ENCODE peak calls at places on chromosomes 13 and 19, in seven cellular contexts. F is stomach, Y is lung, L is pancreas, R is ascending aorta, G is adrenal gland, D is heart right ventricle. C is an unnamed sample.
A peak's percentile ranks its signal among the peaks of the same experiment; 100 is the strongest.

GRCh38 chr13:27915301-27916207 is 4.2 kb upstream of the PDX1 start:
- DNase-seq in Y (peak; percentile 16), R (no peak), F (no peak), D (no peak), G (no peak), L (no peak), C (no peak)

GRCh38 chr13:51761638-51762350 is 42.2 kb downstream of the DHRS12 start:
- DNase-seq in D (no peak), G (no peak), R (no peak), F (no peak), L (no peak), Y (no peak), C (no peak)

GRCh38 chr19:55027472-55028337 is 10.4 kb downstream of the GP6 start:
- DNase-seq in F (no peak), L (no peak), R (no peak), D (no peak), Y (no peak), G (no peak), C (no peak)

GRCh38 chr13:111941845-111942447 is 125.0 kb upstream of the SOX1 start:
- DNase-seq in D (no peak), F (no peak), G (no peak), Y (no peak), R (no peak), L (no peak), C (no peak)

GRCh38 chr19:46791944-46792343 is 3.5 kb upstream of the SLC1A5 start:
- DNase-seq in F (no peak), L (no peak), G (no peak), D (no peak), Y (no peak), R (no peak), C (peak; percentile 48)

GRCh38 chr13:102912599-102912998 is 66.8 kb downstream of the ERCC5 start:
- DNase-seq in D (no peak), L (no peak), F (no peak), Y (no peak), R (no peak), G (no peak), C (no peak)

GRCh38 chr13:112638157-112638750 is 50.3 kb upstream of the TUBGCP3 start:
- DNase-seq in F (no peak), D (no peak), R (no peak), Y (no peak), L (no peak), G (no peak), C (no peak)

GRCh38 chr19:58553799-58554493 is 959 bp downstream of the CHMP2A start:
- DNase-seq in R (peak; percentile 62), F (no peak), L (peak; percentile 52), D (no peak), Y (no peak), G (no peak), C (peak; percentile 49)

GRCh38 chr19:15194938-15195337 is 5.9 kb downstream of the NOTCH3 start:
- DNase-seq in G (peak; percentile 14), F (no peak), D (peak; percentile 29), L (no peak), R (peak; percentile 86), Y (no peak), C (no peak)

GRCh38 chr13:46297338-46297737 is 85.6 kb downstream of the LRRC63 start:
- DNase-seq in F (no peak), D (no peak), R (no peak), Y (no peak), L (no peak), G (no peak), C (no peak)

GRCh38 chr19:50686310-50687032 is 33.1 kb downstream of the SHANK1 start:
- DNase-seq in D (no peak), Y (no peak), F (no peak), L (no peak), R (no peak), G (no peak), C (no peak)

GRCh38 chr19:21850636-21851255 is 14.8 kb upstream of the ZNF43 start:
- DNase-seq in Y (no peak), F (no peak), D (no peak), R (no peak), G (no peak), L (no peak), C (no peak)

GRCh38 chr13:110616103-110617101 is 1.1 kb downstream of the NAXD start:
- DNase-seq in R (peak; percentile 72), F (peak; percentile 55), L (peak; percentile 67), G (peak; percentile 72), Y (peak; percentile 37), D (no peak), C (peak; percentile 41)

GRCh38 chr13:50713849-50714248 is 129.6 kb downstream of the DLEU7 start:
- DNase-seq in R (no peak), D (no peak), Y (no peak), F (no peak), L (no peak), G (peak; percentile 18), C (no peak)

GRCh38 chr13:57311009-57311586 is 144.1 kb downstream of the PRR20E start:
- DNase-seq in G (no peak), Y (no peak), R (no peak), L (no peak), F (no peak), D (no peak), C (no peak)

GRCh38 chr19:41795031-41795461 is 1.3 kb upstream of the CEACAM3 start:
- DNase-seq in L (peak; percentile 56), G (peak; percentile 57), Y (peak; percentile 70), F (peak; percentile 65), D (peak; percentile 18), R (no peak), C (peak; percentile 77)

GRCh38 chr13:51644649-51645048 is 60.4 kb downstream of the WDFY2 start:
- DNase-seq in F (no peak), D (no peak), G (peak; percentile 62), R (no peak), L (peak; percentile 39), Y (no peak), C (no peak)

GRCh38 chr13:98389319-98389718 is 187.6 kb downstream of the STK24 start:
- DNase-seq in F (no peak), L (no peak), Y (no peak), G (peak; percentile 15), R (no peak), D (peak; percentile 38), C (no peak)

GRCh38 chr13:52128714-52129700 is at the start of gene NEK5:
- DNase-seq in R (peak; percentile 78), G (peak; percentile 64), Y (peak; percentile 63), F (peak; percentile 72), L (peak; percentile 75), D (peak; percentile 49), C (peak; percentile 45)

GRCh38 chr13:99972190-99972731 is 694 bp upstream of the ZIC5 start:
- DNase-seq in G (no peak), R (no peak), Y (no peak), L (no peak), D (no peak), F (no peak), C (peak; percentile 5)

GRCh38 chr13:66700336-66700735 is 529.8 kb downstream of the PCDH9 start:
- DNase-seq in Y (no peak), G (no peak), L (no peak), F (no peak), R (no peak), D (no peak), C (no peak)
- H3K4me3 ChIP-seq in Y (no peak overlapping the region), G (no peak overlapping the region), L (no peak overlapping the region), F (no peak overlapping the region), R (no peak overlapping the region), D (no peak overlapping the region), C (no peak overlapping the region)

GRCh38 chr13:114095486-114095885 is 36.9 kb downstream of the RASA3 start:
- DNase-seq in L (no peak), R (no peak), Y (no peak), G (no peak), F (no peak), D (no peak), C (no peak)
- H3K4me1 ChIP-seq in L (no peaks in the 10 kb centered on the region), R (peaks cover 10% of the 10 kb centered on the region), Y (no peaks in the 10 kb centered on the region), G (no peaks in the 10 kb centered on the region), F (peaks cover 18% of the 10 kb centered on the region), D (peaks cover 19% of the 10 kb centered on the region), C (no peaks in the 10 kb centered on the region)

GRCh38 chr19:13764821-13765394 is 586 bp downstream of the MRI1 start:
- DNase-seq in G (peak; percentile 52), D (no peak), F (peak; percentile 43), R (no peak), L (peak; percentile 46), Y (no peak), C (peak; percentile 50)

GRCh38 chr19:13764101-13764807 is at the start of gene MRI1:
- DNase-seq in R (peak; percentile 88), F (peak; percentile 82), G (peak; percentile 81), Y (peak; percentile 82), L (peak; percentile 82), D (peak; percentile 83), C (peak; percentile 69)

GRCh38 chr19:13766095-13766481 is 1.8 kb downstream of the MRI1 start:
- DNase-seq in Y (no peak), R (no peak), F (no peak), D (no peak), G (no peak), L (no peak), C (no peak)

GRCh38 chr19:13763300-13763699 is 1.0 kb upstream of the MRI1 start:
- DNase-seq in D (no peak), L (no peak), G (no peak), Y (no peak), F (no peak), R (no peak), C (no peak)

DNA sequence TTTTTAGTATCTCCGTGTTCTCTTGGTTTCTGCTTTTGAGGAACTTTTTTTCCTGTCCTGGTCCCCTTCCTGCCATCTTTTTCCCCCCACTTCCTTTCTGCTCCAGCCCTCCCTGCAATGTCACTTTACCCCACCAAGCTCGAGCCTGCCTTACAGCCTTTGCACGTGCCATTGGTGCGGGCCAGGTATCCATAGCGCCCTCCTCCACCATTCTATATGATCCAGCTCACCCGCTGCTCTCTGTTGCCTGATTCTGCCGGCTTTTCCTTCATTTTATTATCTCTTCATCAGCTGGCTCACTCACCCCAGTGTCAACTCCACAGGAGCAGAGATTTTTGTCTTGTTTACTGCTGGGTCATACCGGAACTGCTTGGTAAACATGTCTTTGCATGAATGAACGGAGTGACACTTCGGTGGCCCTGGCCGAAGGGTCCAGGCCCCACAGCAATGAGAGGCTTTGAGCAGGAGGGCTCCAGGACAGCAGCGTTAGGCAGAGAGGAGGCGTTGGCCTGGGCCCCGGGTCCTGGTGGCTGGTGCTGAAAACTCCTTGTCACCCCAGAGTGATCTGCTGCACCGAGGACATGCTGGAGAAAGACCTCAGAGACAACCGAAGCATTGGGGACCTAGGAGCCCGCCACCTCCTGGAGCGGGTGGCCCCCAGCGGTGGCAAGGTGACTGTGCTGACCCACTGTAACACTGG is 1.2 kb downstream of the MRI1 start:
- DNase-seq in R (no peak), G (no peak), Y (no peak), L (no peak), F (no peak), D (no peak), C (peak; percentile 56)
- H3K4me3 ChIP-seq in R (peak overlapping the region; percentile 90), G (no peak overlapping the region), Y (peak overlapping the region; percentile 66), L (peak overlapping the region; percentile 53), F (peak overlapping the region; percentile 88), D (peak overlapping the region; percentile 85), C (peak overlapping the region; percentile 67)

DNA sequence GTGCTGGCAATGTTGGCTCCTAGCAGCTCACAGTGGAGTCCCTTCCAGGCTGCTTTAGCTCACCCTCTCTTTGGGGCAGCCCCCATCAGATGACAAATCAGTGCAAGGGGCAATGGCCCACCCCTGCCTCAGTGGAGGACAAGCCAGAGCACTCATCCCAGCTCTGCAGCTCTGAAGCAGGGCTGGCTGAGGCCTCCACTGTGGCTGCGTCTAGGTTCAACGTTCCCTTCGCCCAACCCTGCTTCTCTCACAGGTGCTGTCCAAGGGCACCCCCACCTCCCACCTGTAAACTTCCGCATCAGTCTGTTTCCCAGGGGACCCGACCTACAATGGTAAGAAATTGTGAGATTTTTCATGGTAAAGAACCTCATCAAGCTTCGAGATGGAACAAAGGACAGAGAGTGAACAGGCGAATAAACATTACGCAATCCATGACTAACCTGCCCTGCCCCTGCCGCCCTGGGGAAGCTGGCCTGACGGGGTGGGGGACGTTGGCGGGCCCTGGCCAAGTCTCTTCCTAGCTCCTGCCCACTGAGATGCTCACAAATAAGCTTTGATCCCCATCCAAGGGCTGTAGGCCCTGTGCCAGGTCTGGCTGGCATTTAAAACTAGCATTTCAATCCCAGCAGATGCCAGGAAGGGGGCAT is 40.5 kb downstream of the DZIP1 start:
- DNase-seq in D (no peak), R (no peak), G (peak; percentile 45), L (peak; percentile 83), Y (no peak), F (peak; percentile 46), C (no peak)
- H3K4me1 ChIP-seq in D (no peaks in the 10 kb centered on the region), R (no peaks in the 10 kb centered on the region), G (peaks cover 4% of the 10 kb centered on the region), L (peaks cover 33% of the 10 kb centered on the region), Y (no peaks in the 10 kb centered on the region), F (peaks cover 12% of the 10 kb centered on the region), C (peaks cover 6% of the 10 kb centered on the region)